ENCODE peak calls at places on chromosomes 13 and 19, in six cellular contexts. M, A, I, H, P and K are unnamed samples.

GRCh38 chr13:50910483-50910805 is 853 bp downstream of the RNASEH2B start:
- DNase-seq in M (peak; percentile 25), A (no peak), I (no peak), H (peak; percentile 42), P (no peak), K (peak; percentile 49)

GRCh38 chr13:100269837-100270236 is 180.9 kb downstream of the PCCA start:
- DNase-seq in M (peak; percentile 27), A (peak; percentile 15), I (peak; percentile 80), H (peak; percentile 82), P (peak; percentile 87), K (no peak)

GRCh38 chr19:48552406-48553322 is 692 bp downstream of the SULT2B1 start:
- DNase-seq in M (peak; percentile 28), A (no peak), I (no peak), H (no peak), P (no peak), K (no peak)

GRCh38 chr13:90238433-90238832 is 1109.1 kb upstream of the MIR17HG start:
- DNase-seq in M (peak; percentile 66), A (no peak), I (no peak), H (no peak), P (no peak), K (no peak)

GRCh38 chr19:49073514-49074378 is 1.2 kb upstream of the KCNA7 start:
- DNase-seq in M (peak; percentile 57), A (no peak), I (peak; percentile 79), H (no peak), P (no peak), K (no peak)

GRCh38 chr19:50311723-50312635 is 17.2 kb downstream of the KCNC3 start:
- DNase-seq in M (peak; percentile 56), A (no peak), I (peak; percentile 42), H (no peak), P (no peak), K (no peak)

GRCh38 chr19:51317968-51318367 is 6.5 kb downstream of the IGLON5 start:
- DNase-seq in M (no peak), A (no peak), I (no peak), H (no peak), P (no peak), K (no peak)

GRCh38 chr13:30141773-30142501 is 165.4 kb downstream of the KATNAL1 start:
- DNase-seq in M (no peak), A (no peak), I (no peak), H (no peak), P (no peak), K (no peak)

GRCh38 chr13:33017410-33017929 is 1.2 kb downstream of the KL start:
- DNase-seq in M (no peak), A (no peak), I (peak; percentile 65), H (peak; percentile 6), P (peak; percentile 59), K (peak; percentile 54)

GRCh38 chr19:45985321-45985720 is 9.9 kb upstream of the CCDC61 start:
- DNase-seq in M (no peak), A (no peak), I (no peak), H (no peak), P (no peak), K (no peak)

GRCh38 chr19:30784850-30785459 is 412.8 kb downstream of the ZNF536 start:
- DNase-seq in M (peak; percentile 3), A (no peak), I (peak; percentile 61), H (peak; percentile 26), P (peak; percentile 43), K (peak; percentile 66)

GRCh38 chr13:101570410-101570809 is 117.9 kb downstream of the ITGBL1 start:
- DNase-seq in M (peak; percentile 86), A (no peak), I (no peak), H (peak; percentile 23), P (no peak), K (no peak)

GRCh38 chr19:14519860-14520407 is 1.7 kb upstream of the DNAJB1 start:
- DNase-seq in M (peak; percentile 98), A (no peak), I (no peak), H (peak; percentile 88), P (peak; percentile 57), K (no peak)

GRCh38 chr13:78978381-78978998 is 319.5 kb upstream of the OBI1 start:
- DNase-seq in M (peak; percentile 68), A (no peak), I (no peak), H (peak; percentile 61), P (peak; percentile 25), K (peak; percentile 51)

DNA sequence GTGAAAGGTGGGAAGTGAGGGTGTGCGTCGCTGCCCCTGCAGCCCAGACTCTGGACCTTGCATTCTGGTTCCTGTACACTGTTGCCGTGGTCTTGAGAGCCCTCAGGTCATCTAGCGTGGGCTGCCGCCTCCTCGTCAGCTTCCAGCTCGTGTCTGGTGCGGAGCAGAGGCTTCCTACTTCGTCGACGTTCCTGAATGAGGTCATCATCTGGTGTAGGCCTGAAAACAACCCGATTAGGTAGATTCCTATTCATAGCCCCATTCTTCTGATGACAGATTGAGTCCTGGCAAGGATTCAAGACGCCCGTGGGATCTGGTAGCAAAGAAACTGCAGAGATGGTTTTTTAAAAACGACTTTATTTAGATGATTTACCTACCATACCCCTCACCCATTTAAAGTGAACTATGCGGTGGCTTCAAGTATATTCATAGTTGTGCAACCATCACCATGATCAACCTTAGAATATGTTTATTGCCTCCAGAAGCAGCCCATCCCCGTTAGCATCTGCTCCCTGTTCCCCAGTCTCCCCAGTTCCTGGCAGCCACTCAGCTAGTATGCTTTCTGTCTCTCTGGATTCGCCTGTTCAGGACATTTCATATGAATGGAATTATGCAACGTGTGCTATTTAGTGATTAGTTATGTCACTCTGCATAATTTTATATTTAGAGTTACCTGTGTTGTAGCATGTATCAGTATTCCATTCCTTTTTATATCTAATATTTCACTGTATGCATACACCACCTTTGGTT is 13.8 kb downstream of the NAXD start:
- DNase-seq in M (no peak), A (no peak), I (no peak), H (no peak), P (no peak), K (no peak)
- H3K27ac ChIP-seq in M (no peak overlapping the region), A (no peak overlapping the region), I (peak overlapping the region; percentile 61), H (no peak overlapping the region), P (peak overlapping the region; percentile 55), K (no peak overlapping the region)

GRCh38 chr19:55062735-55063491 is at the start of gene RDH13:
- DNase-seq in M (peak; percentile 99), A (peak; percentile 78), I (peak; percentile 98), H (peak; percentile 96), P (peak; percentile 97), K (peak; percentile 98)

GRCh38 chr19:55066107-55066709 is 3.3 kb upstream of the RDH13 start:
- DNase-seq in M (peak; percentile 38), A (no peak), I (no peak), H (no peak), P (no peak), K (no peak)

GRCh38 chr19:55067869-55068268 is 4.9 kb upstream of the RDH13 start:
- DNase-seq in M (no peak), A (no peak), I (no peak), H (no peak), P (no peak), K (no peak)

GRCh38 chr19:55058781-55059610 is 4.0 kb downstream of the RDH13 start:
- DNase-seq in M (no peak), A (no peak), I (no peak), H (no peak), P (no peak), K (no peak)

DNA sequence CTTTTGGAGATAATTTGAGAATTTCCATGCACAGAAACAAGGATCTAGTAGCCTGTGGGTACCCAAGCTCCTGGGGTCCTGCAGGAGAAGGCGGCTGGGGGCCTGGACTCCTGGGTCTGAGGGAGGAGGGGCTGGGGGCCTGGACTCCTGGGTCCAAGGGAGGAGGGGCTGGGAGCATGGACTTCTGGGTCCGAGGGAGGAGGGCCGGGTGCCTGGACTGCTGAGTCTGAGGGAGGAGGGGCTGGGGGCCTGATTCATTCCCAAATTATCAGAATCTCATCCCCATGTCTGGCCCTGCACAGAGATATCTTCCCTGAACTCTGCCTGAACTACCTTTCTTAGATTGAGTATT is 520 bp upstream of the RDH13 start:
- DNase-seq in M (no peak), A (no peak), I (no peak), H (no peak), P (no peak), K (no peak)
- H3K27ac ChIP-seq in M (no peak overlapping the region), A (no peak overlapping the region), I (peak overlapping the region; percentile 71), H (no peak overlapping the region), P (peak overlapping the region; percentile 84), K (no peak overlapping the region)

DNA sequence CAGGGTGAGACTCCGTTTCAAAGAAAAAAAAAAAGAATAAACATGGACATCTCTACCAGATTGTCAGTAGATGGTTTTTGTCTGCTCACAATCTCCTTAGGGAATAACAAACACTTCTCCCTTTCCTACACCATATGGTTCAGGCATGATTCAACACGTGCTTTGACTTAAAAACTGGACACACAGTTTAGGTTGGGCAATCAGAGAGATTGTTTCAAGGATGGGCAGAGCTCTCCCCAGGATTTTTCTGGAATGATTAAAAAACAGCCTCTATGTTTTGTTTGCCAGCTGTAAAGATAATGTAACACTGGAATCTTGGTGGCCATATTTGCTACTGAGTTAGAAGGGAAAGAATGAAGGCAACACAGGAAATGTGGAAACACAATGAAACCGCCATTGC is 150.1 kb upstream of the TSC22D1 start:
- DNase-seq in M (no peak), A (no peak), I (no peak), H (peak; percentile 90), P (no peak), K (no peak)
- H3K27ac ChIP-seq in M (peak overlapping the region; percentile 83), A (no peak overlapping the region), I (no peak overlapping the region), H (peak overlapping the region; percentile 96), P (no peak overlapping the region), K (no peak overlapping the region)

DNA sequence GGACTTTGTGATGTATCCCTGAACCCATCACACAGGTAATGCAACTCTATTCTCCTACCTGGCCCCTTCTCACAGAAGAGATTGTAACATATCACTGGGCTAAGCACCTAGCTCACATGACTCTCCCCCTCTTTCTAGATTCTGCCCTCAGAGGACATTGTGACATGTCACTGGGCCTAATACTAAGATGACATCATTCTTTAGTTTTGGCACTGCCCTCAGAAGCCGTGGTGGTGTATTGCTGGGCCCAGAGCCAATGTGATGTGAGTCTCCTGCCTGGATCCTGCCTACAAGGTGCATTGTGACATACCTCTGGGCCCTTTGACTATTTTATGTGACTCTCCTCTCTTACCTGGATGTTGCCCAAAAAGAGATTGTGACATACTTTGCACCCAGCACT is 21.4 kb upstream of the ZNF730 start:
- DNase-seq in M (no peak), A (no peak), I (no peak), H (no peak), P (no peak), K (no peak)
- H3K27ac ChIP-seq in M (no peak overlapping the region), A (no peak overlapping the region), I (no peak overlapping the region), H (no peak overlapping the region), P (no peak overlapping the region), K (no peak overlapping the region)

GRCh38 chr19:4979211-4979807 is 10.4 kb downstream of the KDM4B start:
- DNase-seq in M (no peak), A (no peak), I (peak; percentile 71), H (no peak), P (no peak), K (no peak)
- H3K27ac ChIP-seq in M (no peak overlapping the region), A (no peak overlapping the region), I (peak overlapping the region; percentile 14), H (no peak overlapping the region), P (no peak overlapping the region), K (no peak overlapping the region)

GRCh38 chr13:24162604-24163003 is 2.1 kb downstream of the SPATA13 start:
- DNase-seq in M (peak; percentile 37), A (no peak), I (no peak), H (no peak), P (no peak), K (no peak)
- H3K27ac ChIP-seq in M (peak overlapping the region; percentile 11), A (no peak overlapping the region), I (no peak overlapping the region), H (no peak overlapping the region), P (peak overlapping the region; percentile 95), K (no peak overlapping the region)